ENCODE peak calls at places on chromosomes 12 and 14, in five cellular contexts. D is suprapubic skin, L is prostate gland, Y is tibial nerve, Z is lower leg skin. C is an unnamed sample.

GRCh38 chr12:22527999-22528398 is 16.3 kb downstream of the C2CD5 start:
- DNase-seq in D (no peak), L (no peak), Y (no peak), Z (no peak), C (no peak)

GRCh38 chr12:48615681-48616080 is 45.8 kb upstream of the LALBA start:
- DNase-seq in D (no peak), L (no peak), Y (no peak), Z (no peak), C (no peak)

GRCh38 chr12:109492371-109492770 is 14.9 kb downstream of the UBE3B start:
- DNase-seq in D (no peak), L (no peak), Y (no peak), Z (no peak), C (no peak)

GRCh38 chr14:34750670-34751069 is 36.3 kb upstream of the CFL2 start:
- DNase-seq in D (no peak), L (no peak), Y (no peak), Z (no peak), C (peak)

GRCh38 chr12:8033153-8034044 is 883 bp downstream of the FOXJ2 start:
- DNase-seq in D (peak), L (peak), Y (peak), Z (peak), C (peak)

GRCh38 chr12:52806821-52807543 is 6.9 kb downstream of the KRT4 start:
- DNase-seq in D (no peak), L (no peak), Y (no peak), Z (no peak), C (no peak)

GRCh38 chr14:91398707-91399106 is 18.9 kb downstream of the CCDC88C start:
- DNase-seq in D (no peak), L (no peak), Y (no peak), Z (no peak), C (no peak)

GRCh38 chr14:33617154-33617553 is 333.7 kb downstream of the EGLN3 start:
- DNase-seq in D (no peak), L (no peak), Y (no peak), Z (no peak), C (no peak)

GRCh38 chr12:131908082-131908715 is 13.8 kb downstream of the ULK1 start:
- DNase-seq in D (no peak), L (no peak), Y (no peak), Z (no peak), C (no peak)

GRCh38 chr14:30227871-30228270 is 300.2 kb upstream of the PRKD1 start:
- DNase-seq in D (no peak), L (no peak), Y (peak), Z (peak), C (no peak)

GRCh38 chr12:51788876-51789275 is 59.6 kb downstream of the FIGNL2 start:
- DNase-seq in D (no peak), L (no peak), Y (no peak), Z (no peak), C (peak)

GRCh38 chr12:62700091-62700490 is 233.5 kb downstream of the MON2 start:
- DNase-seq in D (no peak), L (no peak), Y (no peak), Z (no peak), C (no peak)

GRCh38 chr12:2291182-2291832 is 238.5 kb downstream of the CACNA1C start:
- DNase-seq in D (no peak), L (no peak), Y (no peak), Z (no peak), C (peak)

GRCh38 chr12:132129007-132129406 is 15.1 kb downstream of the DDX51 start:
- DNase-seq in D (no peak), L (no peak), Y (no peak), Z (no peak), C (no peak)

GRCh38 chr12:58930770-58931324 is 10.5 kb upstream of the LRIG3 start:
- DNase-seq in D (no peak), L (no peak), Y (no peak), Z (no peak), C (no peak)

GRCh38 chr14:77067632-77068514 is 30.2 kb upstream of the CIPC start:
- DNase-seq in D (no peak), L (peak), Y (peak), Z (no peak), C (peak)

GRCh38 chr12:24133385-24133784 is 183.9 kb upstream of the SOX5 start:
- DNase-seq in D (no peak), L (no peak), Y (no peak), Z (no peak), C (no peak)

GRCh38 chr12:128570191-128571065 is 253.3 kb downstream of the SLC15A4 start:
- DNase-seq in D (no peak), L (no peak), Y (no peak), Z (no peak), C (no peak)

GRCh38 chr12:50224026-50224692 is 57.0 kb upstream of the CERS5 start:
- DNase-seq in D (no peak), L (peak), Y (no peak), Z (no peak), C (peak)

GRCh38 chr12:50220357-50221061 is 53.3 kb upstream of the CERS5 start:
- DNase-seq in D (no peak), L (peak), Y (peak), Z (no peak), C (no peak)

GRCh38 chr12:50222275-50222783 is 55.2 kb upstream of the CERS5 start:
- DNase-seq in D (no peak), L (peak), Y (peak), Z (peak), C (no peak)

GRCh38 chr12:50219544-50219943 is 52.4 kb upstream of the CERS5 start:
- DNase-seq in D (no peak), L (no peak), Y (no peak), Z (no peak), C (no peak)

GRCh38 chr12:50221228-50222008 is 54.2 kb upstream of the CERS5 start:
- DNase-seq in D (no peak), L (peak), Y (peak), Z (no peak), C (no peak)
- TF ChIP-seq POLR2A in D (no peak), L (peak), Y (no peak), Z (no peak), C (no peak)

GRCh38 chr12:580813-581212 is 82.4 kb downstream of the NINJ2 start:
- DNase-seq in D (no peak), L (no peak), Y (no peak), Z (no peak), C (no peak)

GRCh38 chr12:583251-583869 is 79.9 kb downstream of the NINJ2 start:
- DNase-seq in D (no peak), L (no peak), Y (no peak), Z (no peak), C (no peak)

GRCh38 chr12:581321-581720 is 81.9 kb downstream of the NINJ2 start:
- DNase-seq in D (no peak), L (no peak), Y (no peak), Z (no peak), C (no peak)

GRCh38 chr12:579450-580110 is 83.7 kb downstream of the NINJ2 start:
- DNase-seq in D (no peak), L (no peak), Y (no peak), Z (no peak), C (no peak)

GRCh38 chr12:581746-582145 is 81.5 kb downstream of the NINJ2 start:
- DNase-seq in D (no peak), L (no peak), Y (no peak), Z (no peak), C (no peak)
- TF ChIP-seq POLR2A in D (no peak), L (no peak), Y (no peak), Z (no peak), C (no peak)

GRCh38 chr14:94112513-94113060 is 2.1 kb downstream of the IFI27 start:
- DNase-seq in D (peak), L (no peak), Y (no peak), Z (no peak), C (no peak)

GRCh38 chr14:94111276-94112095 is 950 bp downstream of the IFI27 start:
- DNase-seq in D (no peak), L (no peak), Y (no peak), Z (no peak), C (no peak)

GRCh38 chr14:94113073-94113472 is 2.5 kb downstream of the IFI27 start:
- DNase-seq in D (peak), L (no peak), Y (no peak), Z (no peak), C (no peak)

GRCh38 chr14:94109915-94110250 is 653 bp upstream of the IFI27 start:
- DNase-seq in D (no peak), L (no peak), Y (no peak), Z (no peak), C (no peak)

GRCh38 chr14:94110552-94111181 is at the start of gene IFI27:
- DNase-seq in D (no peak), L (no peak), Y (peak), Z (peak), C (peak)
- TF ChIP-seq POLR2A in D (no peak), L (no peak), Y (peak), Z (no peak), C (no peak)

DNA sequence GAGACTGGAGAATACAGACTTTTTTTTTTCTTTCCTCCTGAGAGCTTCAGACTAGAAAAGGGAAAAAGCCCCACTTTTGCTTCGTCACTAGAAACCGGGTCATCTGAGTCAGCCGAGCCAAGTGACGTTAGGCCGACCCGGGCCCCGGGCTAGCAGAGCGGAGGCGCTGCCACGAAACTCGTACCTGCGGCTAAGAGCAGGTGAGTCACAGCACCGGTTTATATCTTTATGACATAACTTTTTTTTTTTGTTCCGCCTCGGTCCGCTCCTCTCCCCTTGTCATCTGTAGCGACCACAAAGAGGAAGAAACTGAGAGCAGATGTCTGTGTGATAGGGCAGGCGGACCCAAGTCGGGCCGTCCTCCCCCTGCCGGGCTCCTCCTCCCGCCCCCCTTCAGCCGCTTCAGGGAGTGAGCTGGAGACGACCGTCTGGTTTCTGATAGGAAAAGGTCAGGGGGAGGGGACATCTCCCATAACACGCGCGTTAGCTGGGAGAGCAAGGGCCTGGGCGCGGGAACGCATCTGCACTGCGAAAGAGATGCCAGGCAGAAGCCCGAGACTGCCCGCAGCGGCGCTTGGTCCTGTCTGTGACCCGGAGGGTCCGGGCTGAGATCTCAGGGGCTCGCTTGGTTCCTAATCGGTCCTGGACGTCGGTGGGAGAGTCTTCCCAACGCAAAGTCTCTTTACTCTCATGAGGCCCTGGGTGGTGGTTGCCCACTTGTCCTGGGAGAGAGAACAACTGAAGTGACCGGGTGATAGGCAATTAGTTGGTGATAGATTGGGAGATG is 573 bp downstream of the TTC6 start:
- DNase-seq in D (no peak), L (peak), Y (no peak), Z (no peak), C (no peak)
- TF ChIP-seq POLR2A in D (no peak), L (peak), Y (no peak), Z (no peak), C (no peak)

GRCh38 chr12:122421815-122422737 is at the start of gene CLIP1:
- DNase-seq in D (peak), L (peak), Y (peak), Z (peak), C (peak)
- TF ChIP-seq POLR2A in D (peak), L (peak), Y (peak), Z (no peak), C (peak)

GRCh38 chr14:69611264-69612013 is at the start of gene SUSD6:
- DNase-seq in D (peak), L (peak), Y (peak), Z (peak), C (peak)
- TF ChIP-seq POLR2A in D (no peak), L (peak), Y (peak), Z (no peak), C (peak)

GRCh38 chr14:101461891-101462290 is 99.4 kb upstream of the DIO3 start:
- DNase-seq in D (no peak), L (no peak), Y (no peak), Z (no peak), C (no peak)

GRCh38 chr14:101464310-101464983 is 96.8 kb upstream of the DIO3 start:
- DNase-seq in D (no peak), L (no peak), Y (no peak), Z (no peak), C (no peak)

GRCh38 chr14:101462726-101463565 is 98.3 kb upstream of the DIO3 start:
- DNase-seq in D (no peak), L (no peak), Y (no peak), Z (no peak), C (no peak)

GRCh38 chr14:101464984-101465794 is 96.1 kb upstream of the DIO3 start:
- DNase-seq in D (no peak), L (no peak), Y (no peak), Z (no peak), C (no peak)

DNA sequence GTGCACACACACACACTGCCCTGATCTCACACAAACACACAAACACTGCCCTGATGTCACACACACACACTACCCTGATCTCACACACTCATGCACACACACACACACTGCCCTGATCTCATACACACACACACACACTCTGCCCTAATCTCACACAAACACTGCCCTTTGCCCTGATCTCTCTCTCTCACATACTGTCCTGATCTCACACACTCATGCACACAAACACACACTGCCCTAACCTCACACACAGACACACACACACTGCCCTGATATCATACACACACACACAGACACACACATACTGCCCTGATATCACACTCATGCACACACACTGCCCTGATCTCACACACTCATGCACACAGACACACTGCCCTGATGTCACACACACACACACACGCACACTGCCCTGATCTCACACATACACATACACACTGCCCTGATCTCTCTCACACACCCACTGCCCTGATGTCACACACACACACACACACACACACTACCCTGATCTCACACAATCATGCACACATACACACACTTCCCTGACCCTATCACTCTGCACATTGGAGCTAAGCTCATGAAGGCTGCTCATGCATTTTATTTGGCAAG is 97.6 kb upstream of the DIO3 start:
- DNase-seq in D (no peak), L (no peak), Y (no peak), Z (no peak), C (no peak)
- TF ChIP-seq POLR2A in D (no peak), L (no peak), Y (no peak), Z (no peak), C (no peak)

GRCh38 chr14:65604946-65605345 is 192.4 kb downstream of the FUT8 start:
- DNase-seq in D (no peak), L (no peak), Y (no peak), Z (no peak), C (no peak)
- TF ChIP-seq POLR2A in D (no peak), L (no peak), Y (no peak), Z (no peak), C (no peak)

GRCh38 chr12:3869860-3870259 is 3.3 kb downstream of the PARP11 start:
- DNase-seq in D (no peak), L (no peak), Y (no peak), Z (no peak), C (no peak)

GRCh38 chr12:3869448-3869847 is 3.8 kb downstream of the PARP11 start:
- DNase-seq in D (no peak), L (peak), Y (no peak), Z (no peak), C (no peak)

DNA sequence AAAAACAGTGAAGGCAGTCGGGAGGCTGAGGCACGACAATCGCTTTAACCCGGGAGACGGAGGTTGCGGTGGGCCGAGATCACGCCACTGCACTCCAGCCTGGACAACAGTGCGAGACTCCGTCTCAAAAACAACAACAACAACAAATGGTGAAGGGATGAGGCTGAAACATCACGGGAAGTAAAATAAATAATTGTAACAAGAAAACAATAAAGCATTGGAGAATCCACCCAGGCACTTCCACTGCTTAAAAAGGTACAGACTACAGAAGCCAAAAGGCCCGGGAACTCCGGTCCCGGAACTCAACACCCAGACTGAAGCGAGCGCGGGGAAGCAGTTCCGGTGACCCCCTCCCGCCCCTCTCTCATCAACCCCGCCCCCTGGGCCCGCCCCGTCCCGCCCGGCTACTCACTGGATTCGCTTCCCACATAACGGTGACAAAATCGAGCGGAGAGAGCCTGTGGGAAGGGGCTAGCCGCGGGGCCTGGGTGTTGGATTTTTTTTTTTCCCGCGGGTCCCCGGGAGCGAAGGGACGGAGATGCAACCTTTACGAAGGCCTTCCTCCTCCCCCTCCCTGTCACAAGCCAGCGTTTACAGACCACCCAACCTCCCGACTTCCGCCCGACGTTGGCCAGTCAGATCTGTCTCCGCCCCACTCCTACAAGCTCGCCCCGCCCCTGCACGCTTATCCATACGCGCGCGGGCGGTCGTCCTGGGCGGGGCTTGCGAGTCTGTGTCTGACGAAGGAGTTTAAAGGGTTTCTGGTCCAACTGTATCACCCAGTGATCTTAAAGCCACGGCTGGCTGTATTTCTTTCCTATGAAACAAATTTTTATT is at the start of gene PARP11:
- DNase-seq in D (peak), L (peak), Y (peak), Z (peak), C (peak)
- TF ChIP-seq POLR2A in D (no peak), L (peak), Y (no peak), Z (no peak), C (no peak)

DNA sequence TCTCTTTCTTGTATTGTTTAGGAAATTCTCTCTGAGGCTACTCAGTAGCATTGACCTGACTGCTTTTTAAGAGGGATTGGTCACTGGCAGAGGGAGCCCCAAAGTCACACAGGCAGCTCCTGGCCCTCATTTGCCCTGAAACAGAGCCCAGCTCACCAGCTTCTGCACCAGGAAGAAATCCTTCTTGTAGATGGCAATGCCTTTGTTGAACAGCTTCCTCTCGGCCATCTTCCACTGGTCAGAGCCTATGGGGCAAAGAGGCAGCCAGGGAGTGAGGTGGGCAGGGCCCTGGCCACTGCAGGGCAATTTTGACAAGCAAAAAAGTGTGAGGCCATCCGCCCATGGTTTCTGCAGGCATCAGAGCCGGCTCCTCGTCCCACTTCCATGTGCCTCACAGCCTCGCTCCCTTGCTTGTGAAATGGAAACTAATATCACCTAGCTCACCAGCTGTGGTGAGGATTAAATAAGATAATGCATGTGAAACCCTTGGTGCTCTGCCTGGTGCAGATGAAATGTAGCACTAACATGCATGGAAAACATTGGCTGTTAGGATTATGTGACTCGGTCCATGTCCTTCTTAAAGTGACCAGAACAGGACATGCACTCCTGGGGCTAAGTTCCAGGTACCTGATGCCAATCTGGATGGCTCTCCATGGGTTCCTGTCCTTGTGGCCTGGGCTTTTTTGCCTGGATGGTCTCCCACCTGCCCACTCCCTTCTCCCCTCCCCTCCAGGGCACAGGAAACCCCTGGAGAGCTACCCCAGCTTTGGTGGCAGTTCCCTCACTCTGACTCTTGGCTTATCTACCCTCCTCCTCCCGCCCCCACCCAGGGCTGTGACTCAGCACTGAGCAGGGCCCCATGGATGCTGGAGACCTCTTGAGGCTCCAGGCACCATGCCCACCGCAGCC is 11.2 kb upstream of the PNMA1 start:
- DNase-seq in D (peak), L (no peak), Y (peak), Z (no peak), C (no peak)
- TF ChIP-seq POLR2A in D (no peak), L (no peak), Y (no peak), Z (no peak), C (no peak)

C was measured in H54.